ENCODE peak calls at places on chromosomes 13 and 19, in seven cellular contexts. G is stimulated activated CD8-positive, alpha-beta memory T cell treated with anti-CD3 and anti-CD28 coated beads, Interleukin-7, amount 100 ng/mL, for 1 hour; N is NCI-H69; U is GM23248; D is heart right ventricle; B is DMS53; V is renal cortical epithelial cell. Z is an unnamed sample.

GRCh38 chr19:33260628-33261418 is 35.2 kb upstream of the SLC7A10 start:
- DNase-seq in G (no peak), N (no peak), U (no peak), D (no peak), B (no peak), V (no peak), Z (no peak)

GRCh38 chr19:48934837-48935236 is 1.3 kb downstream of the DHDH start:
- DNase-seq in G (no peak), N (no peak), U (no peak), D (no peak), B (no peak), V (no peak), Z (no peak)

GRCh38 chr13:30355405-30355741 is 48.0 kb upstream of the KATNAL1 start:
- DNase-seq in G (no peak), N (no peak), U (no peak), D (no peak), B (no peak), V (no peak), Z (no peak)

GRCh38 chr13:113126265-113127150 is 3.9 kb downstream of the F10 start:
- DNase-seq in G (no peak), N (no peak), U (no peak), D (no peak), B (no peak), V (no peak), Z (no peak)

GRCh38 chr19:12647490-12648071 is 19.0 kb downstream of the MAN2B1 start:
- DNase-seq in G (no peak), N (peak), U (peak), D (no peak), B (peak), V (peak), Z (no peak)

GRCh38 chr13:98651716-98652115 is 74.8 kb upstream of the STK24 start:
- DNase-seq in G (no peak), N (no peak), U (no peak), D (no peak), B (no peak), V (no peak), Z (no peak)

GRCh38 chr13:83780201-83780600 is 102.1 kb downstream of the SLITRK1 start:
- DNase-seq in G (no peak), N (no peak), U (peak), D (no peak), B (peak), V (peak), Z (no peak)

GRCh38 chr13:72290962-72291681 is 424.1 kb upstream of the DACH1 start:
- DNase-seq in G (no peak), N (no peak), U (no peak), D (no peak), B (no peak), V (peak), Z (no peak)

GRCh38 chr13:112957295-112957677 is 11.7 kb upstream of the MCF2L start:
- DNase-seq in G (no peak), N (no peak), U (no peak), D (no peak), B (no peak), V (no peak), Z (no peak)